ENCODE peak calls at places on chromosome 7, in eight cellular contexts. Q is thoracic aorta, N is vagina, K is K562, Y is GM12878, H is SK-N-SH, S is psoas muscle, A is brain microvascular endothelial cell. B is an unnamed sample.

GRCh38 chr7:158096582-158096981 is 491.0 kb downstream of the PTPRN2 start:
- DNase-seq in N (no peak), A (no peak), K (no peak), Q (no peak), S (no peak), H (no peak), Y (no peak), B (no peak)

GRCh38 chr7:110309941-110310340 is 781.0 kb upstream of the LRRN3 start:
- DNase-seq in N (no peak), A (peak), Q (no peak), K (no peak), H (no peak), Y (no peak), S (no peak), B (no peak)

GRCh38 chr7:117402109-117402508 is 25.2 kb downstream of the ASZ1 start:
- DNase-seq in A (peak), S (no peak), Q (no peak), N (no peak), Y (no peak), H (no peak), K (no peak), B (no peak)

GRCh38 chr7:51352174-51353145 is 35.9 kb upstream of the COBL start:
- DNase-seq in A (no peak), K (peak), N (no peak), S (no peak), Y (no peak), H (no peak), Q (no peak), B (no peak)

GRCh38 chr7:149884541-149884940 is 10.8 kb downstream of the ATP6V0E2 start:
- DNase-seq in A (no peak), Y (no peak), Q (no peak), K (no peak), N (no peak), H (no peak), S (no peak), B (no peak)

GRCh38 chr7:46133076-46133475 is 212.0 kb upstream of the IGFBP3 start:
- DNase-seq in A (no peak), K (no peak), H (no peak), Q (no peak), N (no peak), S (no peak), Y (no peak), B (no peak)

GRCh38 chr7:103988468-103989199 is 824 bp downstream of the RELN start:
- DNase-seq in Q (no peak), K (no peak), N (no peak), Y (no peak), H (peak), A (no peak), S (no peak), B (no peak)

GRCh38 chr7:37377231-37377630 is 71.4 kb downstream of the ELMO1 start:
- DNase-seq in H (no peak), Q (no peak), A (no peak), K (no peak), Y (no peak), S (no peak), N (no peak), B (no peak)

GRCh38 chr7:148398844-148399365 is 191.7 kb upstream of the C7orf33 start:
- DNase-seq in H (no peak), A (no peak), S (no peak), N (no peak), Q (no peak), Y (peak), K (no peak), B (no peak)

GRCh38 chr7:27868117-27868516 is 128.2 kb downstream of the TAX1BP1 start:
- DNase-seq in S (no peak), H (no peak), Q (no peak), N (no peak), Y (no peak), K (no peak), A (peak), B (no peak)

GRCh38 chr7:52719677-52720076 is 315.8 kb upstream of the POM121L12 start:
- DNase-seq in S (no peak), Y (no peak), K (no peak), A (no peak), H (no peak), Q (no peak), N (no peak), B (no peak)

GRCh38 chr7:27547401-27547800 is 115.3 kb downstream of the HIBADH start:
- DNase-seq in N (no peak), K (no peak), A (peak), Q (no peak), S (no peak), H (no peak), Y (no peak), B (no peak)

GRCh38 chr7:111987115-111987826 is 218.9 kb downstream of the DOCK4 start:
- DNase-seq in H (no peak), N (no peak), S (no peak), K (no peak), A (no peak), Y (no peak), Q (no peak), B (no peak)

GRCh38 chr7:18565337-18565736 is 69.8 kb downstream of the HDAC9 start:
- DNase-seq in Q (no peak), K (no peak), Y (no peak), A (no peak), S (no peak), N (no peak), H (no peak), B (no peak)

GRCh38 chr7:13988765-13989137 is 715 bp downstream of the ETV1 start:
- DNase-seq in S (no peak), Y (no peak), Q (no peak), A (peak), K (peak), H (peak), N (no peak), B (no peak)

GRCh38 chr7:94266278-94266677 is 128.4 kb upstream of the COL1A2 start:
- DNase-seq in N (no peak), Q (no peak), S (no peak), H (no peak), A (no peak), Y (no peak), K (no peak), B (no peak)

GRCh38 chr7:72211175-72211574 is 201.0 kb downstream of the CALN1 start:
- DNase-seq in K (no peak), A (no peak), H (no peak), Q (no peak), N (no peak), S (no peak), Y (no peak), B (no peak)

GRCh38 chr7:74379938-74380337 is 73.8 kb upstream of the GTF2IRD1 start:
- DNase-seq in S (no peak), N (no peak), Q (no peak), Y (no peak), K (no peak), A (no peak), H (peak), B (no peak)

GRCh38 chr7:51058764-51059163 is 257.8 kb downstream of the COBL start:
- DNase-seq in H (no peak), K (no peak), S (no peak), A (no peak), Q (no peak), N (no peak), Y (no peak), B (no peak)

GRCh38 chr7:33732462-33732861 is 172.9 kb upstream of the BMPER start:
- DNase-seq in H (no peak), N (no peak), Y (no peak), Q (no peak), K (no peak), S (no peak), A (no peak), B (no peak)

GRCh38 chr7:82805527-82805960 is 357.1 kb downstream of the PCLO start:
- DNase-seq in A (peak), H (peak), K (no peak), N (no peak), S (no peak), Q (no peak), Y (no peak), B (no peak)

GRCh38 chr7:101231644-101232043 is 6.0 kb downstream of the CLDN15 start:
- DNase-seq in Y (no peak), H (peak), K (no peak), A (no peak), S (no peak), N (no peak), Q (no peak), B (no peak)
- H3K4me3 ChIP-seq in Y (no peak), H (no peak), K (no peak), A (no peak), S (no peak), N (peak), Q (no peak), B (no peak)

GRCh38 chr7:100888529-100888987 is 957 bp downstream of the UFSP1 start:
- DNase-seq in A (no peak), N (no peak), K (no peak), Q (no peak), Y (no peak), H (no peak), S (no peak), B (no peak)

GRCh38 chr7:100887955-100888481 is 1.5 kb downstream of the UFSP1 start:
- DNase-seq in Y (no peak), N (no peak), Q (no peak), S (no peak), H (peak), K (no peak), A (no peak), B (no peak)

GRCh38 chr7:100886142-100886935 is 3.2 kb downstream of the UFSP1 start:
- DNase-seq in Y (no peak), K (peak), N (no peak), S (no peak), H (peak), A (no peak), Q (no peak), B (no peak)

GRCh38 chr7:100886936-100887185 is 2.7 kb downstream of the UFSP1 start:
- DNase-seq in N (no peak), H (peak), S (no peak), K (no peak), Y (no peak), Q (no peak), A (no peak), B (no peak)

DNA sequence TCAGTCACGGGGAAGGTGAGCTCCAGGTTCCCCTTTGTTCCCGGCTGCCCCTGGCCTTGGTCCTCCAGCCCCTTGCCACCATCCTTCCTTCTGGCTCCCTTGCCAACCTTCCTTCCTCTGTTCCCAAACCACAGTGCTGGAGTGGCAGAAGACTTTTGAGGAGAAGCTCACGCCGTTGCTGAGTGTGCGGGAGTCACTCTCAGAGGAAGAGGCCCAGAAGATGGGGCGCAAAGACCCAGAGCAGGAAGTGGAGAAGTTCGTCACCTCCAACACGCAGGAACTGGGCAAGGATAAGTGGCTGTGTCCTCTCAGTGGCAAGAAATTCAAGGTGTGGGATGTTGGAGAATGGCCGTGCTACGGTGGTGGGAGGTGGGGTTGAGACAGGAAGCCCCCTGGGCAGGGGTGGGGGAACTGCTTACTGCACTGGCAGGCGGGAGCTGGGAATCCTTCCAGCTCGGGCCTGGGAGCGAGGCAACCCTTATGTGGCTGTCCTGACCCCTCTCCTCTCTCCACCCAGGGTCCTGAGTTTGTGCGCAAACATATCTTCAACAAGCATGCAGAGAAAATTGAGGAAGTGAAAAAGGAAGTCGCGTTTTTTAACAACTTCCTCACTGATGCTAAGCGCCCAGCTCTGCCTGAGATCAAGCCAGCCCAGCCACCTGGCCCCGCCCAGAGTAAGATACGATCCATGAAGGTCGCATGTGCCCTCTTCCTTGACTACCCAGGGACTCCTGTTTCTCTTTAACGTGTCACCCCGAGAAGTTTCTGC is 2.1 kb downstream of the UFSP1 start:
- DNase-seq in Y (peak), A (no peak), H (peak), N (no peak), K (peak), S (no peak), Q (no peak), B (no peak)
- H3K27ac ChIP-seq in Y (peak), A (no peak), H (peak), N (peak), K (peak), S (peak), Q (no peak), B (no peak)

GRCh38 chr7:142669074-142669654 is 80.1 kb upstream of the PRSS1 start:
- DNase-seq in H (peak), A (peak), K (peak), S (no peak), N (no peak), Q (no peak), Y (no peak), B (no peak)
- TF ChIP-seq CTCF in H (peak), A (peak), K (peak), S (peak), N (no peak), Q (peak), Y (peak), B (no peak)

DNA sequence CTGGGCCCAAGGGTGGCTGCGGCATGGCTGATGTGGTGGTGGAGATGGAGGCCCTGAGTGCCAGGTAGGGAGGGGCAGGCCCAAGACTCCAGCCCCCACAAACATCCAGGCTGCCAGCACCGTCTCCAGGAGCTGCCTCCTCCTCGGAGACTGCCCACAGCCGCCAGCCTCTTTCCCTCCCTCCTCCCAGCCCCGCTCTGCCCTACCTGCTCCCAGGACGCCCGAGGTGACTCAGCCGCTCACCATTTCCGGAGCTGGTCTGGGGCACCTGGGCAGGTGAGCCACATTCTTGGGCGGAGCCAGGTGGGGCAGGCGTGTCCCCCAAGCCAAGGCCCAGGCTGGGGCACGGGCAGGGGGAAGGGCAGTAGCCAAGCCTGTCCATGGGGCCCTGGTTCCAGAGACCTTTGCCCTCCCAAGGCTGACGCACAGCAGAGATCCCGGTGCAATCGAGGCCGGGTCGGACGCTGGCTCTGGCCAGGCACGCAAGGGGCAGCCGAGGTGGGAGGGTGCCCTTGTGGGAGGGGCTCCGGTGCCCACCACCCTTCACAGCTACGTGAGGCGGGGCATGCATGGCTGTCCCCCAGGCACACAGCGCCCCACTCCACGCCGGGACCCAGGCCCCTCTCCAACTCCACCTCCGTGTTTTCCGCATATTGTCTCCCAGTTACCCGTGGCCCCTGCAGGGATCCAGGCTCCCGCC is 8.8 kb downstream of the ADAP1 start:
- DNase-seq in A (no peak), S (peak), Q (no peak), H (no peak), N (no peak), Y (no peak), K (no peak), B (no peak)
- H3K4me3 ChIP-seq in A (no peak), S (no peak), Q (no peak), H (no peak), N (peak), Y (no peak), K (no peak), B (no peak)

DNA sequence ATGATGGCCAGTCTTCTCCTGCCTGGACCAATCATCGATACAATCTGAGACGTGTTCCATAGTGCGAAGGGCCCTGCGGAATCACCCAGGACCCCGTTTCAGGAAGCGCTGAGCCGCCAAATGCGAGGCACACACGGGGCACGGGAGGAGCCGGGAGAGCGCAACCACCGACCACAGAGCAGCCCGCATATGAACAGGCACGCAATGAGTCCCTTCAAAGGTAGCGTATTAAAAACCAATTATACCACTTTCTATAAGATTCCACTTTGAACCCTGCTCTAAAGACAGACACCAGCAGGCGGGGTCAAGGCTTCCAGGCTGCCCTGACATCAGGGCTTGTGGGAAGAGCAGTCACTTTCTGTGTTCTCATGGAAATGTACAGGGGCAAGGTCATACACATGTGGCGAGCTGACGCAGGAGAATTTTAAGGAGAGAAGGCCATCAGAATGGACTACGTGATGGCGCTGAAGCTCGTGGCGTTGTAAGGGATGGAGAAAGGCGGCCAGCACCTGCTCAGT is 46.1 kb downstream of the AMZ1 start:
- DNase-seq in N (no peak), Y (no peak), H (no peak), A (no peak), S (no peak), K (no peak), Q (no peak), B (no peak)
- H3K27ac ChIP-seq in N (peak), Y (no peak), H (no peak), A (no peak), S (peak), K (peak), Q (no peak), B (peak)

DNA sequence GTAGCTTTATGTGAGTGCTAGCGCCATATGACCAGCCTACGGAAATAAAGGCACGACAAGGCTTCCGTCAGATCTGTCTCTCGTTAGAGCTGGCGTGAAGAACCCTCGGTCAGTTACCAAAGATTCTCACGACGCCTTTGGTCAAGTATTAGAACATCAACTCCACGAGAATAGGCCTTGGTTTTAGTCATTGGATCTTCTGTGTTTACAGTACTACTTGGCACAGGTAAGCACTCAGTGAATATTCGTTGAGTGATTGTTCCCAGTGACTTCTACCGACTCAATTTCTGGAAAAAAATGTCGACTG is 316 bp downstream of the RBM48 start:
- DNase-seq in S (no peak), Y (no peak), A (no peak), Q (no peak), N (no peak), H (no peak), K (no peak), B (no peak)
- TF ChIP-seq CTCF in S (no peak), Y (no peak), A (no peak), Q (no peak), N (no peak), H (no peak), K (no peak), B (no peak)

GRCh38 chr7:128268233-128268632 is 27.2 kb downstream of the LEP start:
- DNase-seq in H (no peak), N (no peak), K (no peak), S (no peak), A (no peak), Y (no peak), Q (no peak), B (no peak)

GRCh38 chr7:128270799-128271411 is 29.8 kb downstream of the LEP start:
- DNase-seq in Q (no peak), N (no peak), S (no peak), K (no peak), Y (no peak), A (no peak), H (no peak), B (no peak)

GRCh38 chr7:128274890-128275603 is 34.0 kb downstream of the LEP start:
- DNase-seq in K (no peak), Q (no peak), Y (no peak), A (no peak), H (no peak), S (no peak), N (no peak), B (no peak)

GRCh38 chr7:128274246-128274889 is 33.3 kb downstream of the LEP start:
- DNase-seq in S (no peak), N (no peak), K (no peak), Y (no peak), Q (no peak), H (no peak), A (no peak), B (no peak)

GRCh38 chr7:128271471-128272454 is 30.7 kb downstream of the LEP start:
- DNase-seq in Q (no peak), N (no peak), K (no peak), H (no peak), Y (no peak), S (no peak), A (no peak), B (no peak)
- H3K4me3 ChIP-seq in Q (peak), N (peak), K (no peak), H (no peak), Y (no peak), S (peak), A (peak), B (peak)

B was measured in ascending aorta.